ENCODE peak calls at places on chromosomes 16 and 17, in eight cellular contexts. One of them, this sample, is unnamed.

GRCh38 chr16:83994703-83995102 is 26.7 kb downstream of the NECAB2 start:
- DNase-seq in left ventricle myocardium inferior: no peak
- DNase-seq in T follicular helper cell: no peak
- DNase-seq in MG63: no peak
- DNase-seq in GM19239: no peak
- DNase-seq in neural crest cell: no peak
- DNase-seq in activated CD8-positive, alpha-beta T cell treated with anti-CD3 and anti-CD28 coated beads, Interleukin-2, amount 10 ng/mL, durations not matched to agents 7 days and 5 days: no peak
- DNase-seq in RWPE1: no peak
- DNase-seq in this sample: no peak

GRCh38 chr17:81242421-81243332 is 3.6 kb downstream of the NDUFAF8 start:
- DNase-seq in RWPE1: no peak
- DNase-seq in activated CD8-positive, alpha-beta T cell treated with anti-CD3 and anti-CD28 coated beads, Interleukin-2, amount 10 ng/mL, durations not matched to agents 7 days and 5 days: no peak
- DNase-seq in GM19239: no peak
- DNase-seq in left ventricle myocardium inferior: no peak
- DNase-seq in T follicular helper cell: no peak
- DNase-seq in neural crest cell: no peak
- DNase-seq in MG63: no peak
- DNase-seq in this sample: no peak

GRCh38 chr16:56469748-56470147 is 18.4 kb downstream of the OGFOD1 start:
- DNase-seq in MG63: no peak
- DNase-seq in activated CD8-positive, alpha-beta T cell treated with anti-CD3 and anti-CD28 coated beads, Interleukin-2, amount 10 ng/mL, durations not matched to agents 7 days and 5 days: no peak
- DNase-seq in T follicular helper cell: no peak
- DNase-seq in left ventricle myocardium inferior: no peak
- DNase-seq in neural crest cell: no peak
- DNase-seq in RWPE1: no peak
- DNase-seq in GM19239: no peak
- DNase-seq in this sample: no peak

GRCh38 chr16:56970934-56971767 is 9.4 kb downstream of the CETP start:
- DNase-seq in T follicular helper cell: no peak
- DNase-seq in left ventricle myocardium inferior: no peak
- DNase-seq in MG63: no peak
- DNase-seq in RWPE1: no peak
- DNase-seq in activated CD8-positive, alpha-beta T cell treated with anti-CD3 and anti-CD28 coated beads, Interleukin-2, amount 10 ng/mL, durations not matched to agents 7 days and 5 days: no peak
- DNase-seq in neural crest cell: no peak
- DNase-seq in GM19239: peak
- DNase-seq in this sample: no peak

GRCh38 chr17:42920106-42920900 is 19.7 kb downstream of the G6PC1 start:
- DNase-seq in GM19239: no peak
- DNase-seq in MG63: no peak
- DNase-seq in neural crest cell: no peak
- DNase-seq in activated CD8-positive, alpha-beta T cell treated with anti-CD3 and anti-CD28 coated beads, Interleukin-2, amount 10 ng/mL, durations not matched to agents 7 days and 5 days: no peak
- DNase-seq in left ventricle myocardium inferior: no peak
- DNase-seq in T follicular helper cell: no peak
- DNase-seq in RWPE1: no peak
- DNase-seq in this sample: no peak

GRCh38 chr17:43530303-43531081 is 15.6 kb downstream of the ETV4 start:
- DNase-seq in RWPE1: peak
- DNase-seq in MG63: no peak
- DNase-seq in GM19239: no peak
- DNase-seq in T follicular helper cell: no peak
- DNase-seq in left ventricle myocardium inferior: peak
- DNase-seq in activated CD8-positive, alpha-beta T cell treated with anti-CD3 and anti-CD28 coated beads, Interleukin-2, amount 10 ng/mL, durations not matched to agents 7 days and 5 days: no peak
- DNase-seq in neural crest cell: peak
- DNase-seq in this sample: no peak

GRCh38 chr16:82655720-82656500 is 29.1 kb downstream of the CDH13 start:
- DNase-seq in neural crest cell: no peak
- DNase-seq in MG63: no peak
- DNase-seq in activated CD8-positive, alpha-beta T cell treated with anti-CD3 and anti-CD28 coated beads, Interleukin-2, amount 10 ng/mL, durations not matched to agents 7 days and 5 days: no peak
- DNase-seq in left ventricle myocardium inferior: no peak
- DNase-seq in GM19239: no peak
- DNase-seq in T follicular helper cell: no peak
- DNase-seq in RWPE1: no peak
- DNase-seq in this sample: no peak

GRCh38 chr17:3798273-3799180 is 2.5 kb downstream of the ITGAE start:
- DNase-seq in GM19239: no peak
- DNase-seq in left ventricle myocardium inferior: no peak
- DNase-seq in RWPE1: no peak
- DNase-seq in activated CD8-positive, alpha-beta T cell treated with anti-CD3 and anti-CD28 coated beads, Interleukin-2, amount 10 ng/mL, durations not matched to agents 7 days and 5 days: no peak
- DNase-seq in MG63: no peak
- DNase-seq in neural crest cell: no peak
- DNase-seq in T follicular helper cell: no peak
- DNase-seq in this sample: no peak

GRCh38 chr17:47317119-47317518 is 6.6 kb upstream of the EFCAB13 start:
- DNase-seq in GM19239: no peak
- DNase-seq in T follicular helper cell: no peak
- DNase-seq in RWPE1: no peak
- DNase-seq in activated CD8-positive, alpha-beta T cell treated with anti-CD3 and anti-CD28 coated beads, Interleukin-2, amount 10 ng/mL, durations not matched to agents 7 days and 5 days: no peak
- DNase-seq in neural crest cell: no peak
- DNase-seq in left ventricle myocardium inferior: no peak
- DNase-seq in MG63: peak
- DNase-seq in this sample: no peak

GRCh38 chr17:18176152-18176551 is 7.5 kb upstream of the ALKBH5 start:
- DNase-seq in GM19239: no peak
- DNase-seq in neural crest cell: no peak
- DNase-seq in activated CD8-positive, alpha-beta T cell treated with anti-CD3 and anti-CD28 coated beads, Interleukin-2, amount 10 ng/mL, durations not matched to agents 7 days and 5 days: no peak
- DNase-seq in left ventricle myocardium inferior: no peak
- DNase-seq in RWPE1: no peak
- DNase-seq in T follicular helper cell: no peak
- DNase-seq in MG63: no peak
- DNase-seq in this sample: no peak

GRCh38 chr17:55584055-55584685 is 72.9 kb upstream of the SMIM36 start:
- DNase-seq in neural crest cell: no peak
- DNase-seq in activated CD8-positive, alpha-beta T cell treated with anti-CD3 and anti-CD28 coated beads, Interleukin-2, amount 10 ng/mL, durations not matched to agents 7 days and 5 days: no peak
- DNase-seq in T follicular helper cell: no peak
- DNase-seq in RWPE1: peak
- DNase-seq in MG63: no peak
- DNase-seq in GM19239: no peak
- DNase-seq in left ventricle myocardium inferior: no peak
- DNase-seq in this sample: no peak

GRCh38 chr17:55259684-55260111 is 5.1 kb upstream of the HLF start:
- DNase-seq in neural crest cell: no peak
- DNase-seq in T follicular helper cell: no peak
- DNase-seq in GM19239: no peak
- DNase-seq in activated CD8-positive, alpha-beta T cell treated with anti-CD3 and anti-CD28 coated beads, Interleukin-2, amount 10 ng/mL, durations not matched to agents 7 days and 5 days: no peak
- DNase-seq in MG63: no peak
- DNase-seq in RWPE1: no peak
- DNase-seq in left ventricle myocardium inferior: no peak
- DNase-seq in this sample: no peak

This sample was measured in RKO.